ENCODE peak calls at places on chromosome 20, in six cellular contexts. One of them, this sample, is unnamed.

GRCh38 chr20:42945194-42945593 is 244.5 kb downstream of the PTPRT start:
- DNase-seq in A549: no peak
- DNase-seq in HepG2: no peak
- DNase-seq in endothelial cell of umbilical vein: no peak
- DNase-seq in K562: no peak
- DNase-seq in GM12878: no peak
- DNase-seq in this sample: no peak

GRCh38 chr20:35007891-35008290 is 52.2 kb downstream of the MYH7B start:
- DNase-seq in A549: no peak
- DNase-seq in HepG2: no peak
- DNase-seq in endothelial cell of umbilical vein: no peak
- DNase-seq in K562: no peak
- DNase-seq in GM12878: no peak
- DNase-seq in this sample: no peak

GRCh38 chr20:2756056-2756611 is 44.3 kb downstream of the CPXM1 start:
- DNase-seq in A549: peak; percentile 60
- DNase-seq in HepG2: peak; percentile 64
- DNase-seq in endothelial cell of umbilical vein: peak; percentile 43
- DNase-seq in K562: peak; percentile 43
- DNase-seq in GM12878: no peak
- DNase-seq in this sample: peak; percentile 56

GRCh38 chr20:57272883-57273282 is 6.4 kb upstream of the BMP7 start:
- DNase-seq in A549: no peak
- DNase-seq in HepG2: no peak
- DNase-seq in endothelial cell of umbilical vein: no peak
- DNase-seq in K562: no peak
- DNase-seq in GM12878: no peak
- DNase-seq in this sample: no peak

GRCh38 chr20:2006452-2007381 is 12.9 kb upstream of the PDYN start:
- DNase-seq in A549: peak; percentile 50
- DNase-seq in HepG2: peak; percentile 46
- DNase-seq in endothelial cell of umbilical vein: peak; percentile 30
- DNase-seq in K562: peak; percentile 69
- DNase-seq in GM12878: no peak
- DNase-seq in this sample: peak; percentile 74

GRCh38 chr20:58192567-58192966 is 35.9 kb downstream of the ANKRD60 start:
- DNase-seq in A549: no peak
- DNase-seq in HepG2: no peak
- DNase-seq in endothelial cell of umbilical vein: peak; percentile 9
- DNase-seq in K562: peak; percentile 49
- DNase-seq in GM12878: no peak
- DNase-seq in this sample: peak; percentile 20

GRCh38 chr20:5198651-5198924 is 71.8 kb downstream of the CDS2 start:
- DNase-seq in A549: no peak
- DNase-seq in HepG2: no peak
- DNase-seq in endothelial cell of umbilical vein: no peak
- DNase-seq in K562: no peak
- DNase-seq in GM12878: no peak
- DNase-seq in this sample: no peak

GRCh38 chr20:58710481-58711265 is 18.1 kb downstream of the NPEPL1 start:
- DNase-seq in A549: no peak
- DNase-seq in HepG2: no peak
- DNase-seq in endothelial cell of umbilical vein: no peak
- DNase-seq in K562: no peak
- DNase-seq in GM12878: no peak
- DNase-seq in this sample: peak; percentile 2

GRCh38 chr20:8656335-8656734 is 412.6 kb upstream of the PLCB4 start:
- DNase-seq in A549: peak; percentile 9
- DNase-seq in HepG2: peak; percentile 14
- DNase-seq in endothelial cell of umbilical vein: peak; percentile 95
- DNase-seq in K562: no peak
- DNase-seq in GM12878: no peak
- DNase-seq in this sample: no peak

GRCh38 chr20:58651823-58652605 is 931 bp downstream of the STX16 start:
- DNase-seq in A549: peak; percentile 48
- DNase-seq in HepG2: peak; percentile 54
- DNase-seq in endothelial cell of umbilical vein: peak; percentile 74
- DNase-seq in K562: peak; percentile 77
- DNase-seq in GM12878: peak; percentile 61
- DNase-seq in this sample: peak; percentile 91

GRCh38 chr20:23926941-23927872 is 47.7 kb upstream of the CST5 start:
- DNase-seq in A549: no peak
- DNase-seq in HepG2: no peak
- DNase-seq in endothelial cell of umbilical vein: no peak
- DNase-seq in K562: no peak
- DNase-seq in GM12878: no peak
- DNase-seq in this sample: no peak

GRCh38 chr20:54029176-54029575 is 41.2 kb downstream of the BCAS1 start:
- DNase-seq in A549: no peak
- DNase-seq in HepG2: no peak
- DNase-seq in endothelial cell of umbilical vein: no peak
- DNase-seq in K562: no peak
- DNase-seq in GM12878: no peak
- DNase-seq in this sample: no peak

GRCh38 chr20:40670251-40670650 is 18.8 kb downstream of the MAFB start:
- DNase-seq in A549: no peak
- DNase-seq in HepG2: no peak
- DNase-seq in endothelial cell of umbilical vein: no peak
- DNase-seq in K562: peak; percentile 35
- DNase-seq in GM12878: no peak
- DNase-seq in this sample: no peak

GRCh38 chr20:9626357-9626756 is 112.0 kb downstream of the LAMP5 start:
- DNase-seq in A549: peak; percentile 33
- DNase-seq in HepG2: no peak
- DNase-seq in endothelial cell of umbilical vein: no peak
- DNase-seq in K562: no peak
- DNase-seq in GM12878: no peak
- DNase-seq in this sample: no peak

GRCh38 chr20:10555865-10556308 is 117.9 kb downstream of the JAG1 start:
- DNase-seq in A549: peak; percentile 66
- DNase-seq in HepG2: peak; percentile 91
- DNase-seq in endothelial cell of umbilical vein: peak; percentile 68
- DNase-seq in K562: no peak
- DNase-seq in GM12878: no peak
- DNase-seq in this sample: no peak

GRCh38 chr20:47310729-47311128 is 45.8 kb downstream of the ZMYND8 start:
- DNase-seq in A549: no peak
- DNase-seq in HepG2: no peak
- DNase-seq in endothelial cell of umbilical vein: no peak
- DNase-seq in K562: no peak
- DNase-seq in GM12878: no peak
- DNase-seq in this sample: no peak

GRCh38 chr20:47314647-47315338 is 41.7 kb downstream of the ZMYND8 start:
- DNase-seq in A549: no peak
- DNase-seq in HepG2: no peak
- DNase-seq in endothelial cell of umbilical vein: no peak
- DNase-seq in K562: no peak
- DNase-seq in GM12878: no peak
- DNase-seq in this sample: no peak

GRCh38 chr20:47309806-47310426 is 46.6 kb downstream of the ZMYND8 start:
- DNase-seq in A549: no peak
- DNase-seq in HepG2: no peak
- DNase-seq in endothelial cell of umbilical vein: no peak
- DNase-seq in K562: no peak
- DNase-seq in GM12878: no peak
- DNase-seq in this sample: no peak

GRCh38 chr20:47311967-47312681 is 44.4 kb downstream of the ZMYND8 start:
- DNase-seq in A549: no peak
- DNase-seq in HepG2: no peak
- DNase-seq in endothelial cell of umbilical vein: no peak
- DNase-seq in K562: no peak
- DNase-seq in GM12878: no peak
- DNase-seq in this sample: no peak

DNA sequence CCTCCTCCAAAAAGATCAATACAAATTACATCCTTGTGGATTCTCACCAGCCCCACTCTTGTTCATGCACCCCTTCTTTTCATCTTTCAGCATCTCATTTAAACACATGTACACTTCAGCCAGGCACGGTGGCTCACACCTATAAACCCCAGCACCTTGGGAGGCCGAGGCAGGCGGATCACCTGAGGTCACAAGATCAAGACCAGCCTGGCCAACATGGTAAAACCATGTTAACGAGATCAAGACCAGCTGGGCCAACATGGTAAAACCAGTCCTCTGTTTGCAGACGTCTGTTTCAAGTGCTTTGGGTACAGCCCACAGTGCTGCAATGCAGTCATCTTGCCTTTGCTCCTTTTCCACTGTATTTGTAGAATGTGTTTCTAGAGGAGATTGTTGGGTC is 45.3 kb downstream of the ZMYND8 start:
- DNase-seq in A549: no peak
- DNase-seq in HepG2: no peak
- DNase-seq in endothelial cell of umbilical vein: no peak
- DNase-seq in K562: no peak
- DNase-seq in GM12878: no peak
- DNase-seq in this sample: no peak
- TF ChIP-seq MYC in A549: no peak
- TF ChIP-seq MYC in HepG2: no peak
- TF ChIP-seq MYC in endothelial cell of umbilical vein: no peak
- TF ChIP-seq MYC in K562: no peak
- TF ChIP-seq MYC in GM12878: no peak
- TF ChIP-seq MYC in this sample: no peak

DNA sequence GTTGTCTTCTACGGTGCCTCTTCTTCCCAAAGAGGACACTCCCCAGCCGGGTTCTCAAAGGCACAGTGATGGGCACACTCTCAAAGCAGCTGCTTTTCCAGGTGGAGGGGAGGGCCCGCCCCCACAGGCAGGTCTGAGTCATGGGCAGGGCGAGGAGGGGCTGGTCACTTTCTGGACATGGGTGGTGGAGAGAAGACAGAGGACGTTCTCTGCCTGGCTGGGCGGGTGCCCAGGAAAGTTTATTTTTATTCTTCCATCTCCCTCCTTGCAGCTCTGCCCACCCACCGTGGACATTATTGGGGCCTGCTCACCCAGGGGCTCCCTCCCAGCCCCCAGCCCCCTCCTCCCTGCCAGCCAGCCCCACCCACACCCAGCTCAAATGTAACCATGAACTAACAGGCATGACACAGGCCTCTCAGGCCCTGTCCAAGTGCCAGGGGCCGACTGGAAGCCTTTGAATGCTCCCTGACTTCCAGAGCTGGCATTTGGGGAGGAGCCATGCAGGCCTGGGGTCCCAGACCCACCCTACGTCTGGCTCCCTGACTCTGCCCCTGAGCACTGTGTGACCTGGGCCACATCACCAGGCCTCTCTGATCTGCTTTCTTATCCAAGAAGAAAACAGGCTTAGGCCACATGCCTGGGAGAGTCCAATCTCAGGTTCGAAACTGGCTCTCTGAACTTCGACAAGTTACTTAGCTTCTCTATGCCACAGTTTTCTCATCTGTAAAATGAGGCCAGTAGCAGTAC is 8.0 kb downstream of the TGM2 start:
- DNase-seq in A549: no peak
- DNase-seq in HepG2: no peak
- DNase-seq in endothelial cell of umbilical vein: peak; percentile 40
- DNase-seq in K562: peak; percentile 32
- DNase-seq in GM12878: no peak
- DNase-seq in this sample: no peak
- TF ChIP-seq MAX in A549: no peak
- TF ChIP-seq MAX in HepG2: no peak
- TF ChIP-seq MAX in endothelial cell of umbilical vein: no peak
- TF ChIP-seq MAX in K562: no peak
- TF ChIP-seq MAX in GM12878: no peak
- TF ChIP-seq MAX in this sample: no peak

GRCh38 chr20:36542019-36542488 is 735 bp downstream of the MYL9 start:
- DNase-seq in A549: peak; percentile 39
- DNase-seq in HepG2: peak; percentile 46
- DNase-seq in endothelial cell of umbilical vein: peak; percentile 26
- DNase-seq in K562: peak; percentile 69
- DNase-seq in GM12878: no peak
- DNase-seq in this sample: peak; percentile 32
- TF ChIP-seq POLR2A in A549: no peak
- TF ChIP-seq POLR2A in HepG2: no peak
- TF ChIP-seq POLR2A in endothelial cell of umbilical vein: no peak
- TF ChIP-seq POLR2A in K562: no peak
- TF ChIP-seq POLR2A in GM12878: no peak
- TF ChIP-seq POLR2A in this sample: no peak

GRCh38 chr20:20450461-20451027 is 82.6 kb downstream of the INSM1 start:
- DNase-seq in A549: no peak
- DNase-seq in HepG2: no peak
- DNase-seq in endothelial cell of umbilical vein: peak; percentile 15
- DNase-seq in K562: no peak
- DNase-seq in GM12878: no peak
- DNase-seq in this sample: no peak

GRCh38 chr20:20454367-20454766 is 86.5 kb downstream of the INSM1 start:
- DNase-seq in A549: no peak
- DNase-seq in HepG2: no peak
- DNase-seq in endothelial cell of umbilical vein: no peak
- DNase-seq in K562: no peak
- DNase-seq in GM12878: no peak
- DNase-seq in this sample: no peak

GRCh38 chr20:20448891-20449290 is 81.0 kb downstream of the INSM1 start:
- DNase-seq in A549: no peak
- DNase-seq in HepG2: no peak
- DNase-seq in endothelial cell of umbilical vein: no peak
- DNase-seq in K562: no peak
- DNase-seq in GM12878: no peak
- DNase-seq in this sample: no peak

GRCh38 chr20:20454850-20455627 is 87.1 kb downstream of the INSM1 start:
- DNase-seq in A549: no peak
- DNase-seq in HepG2: no peak
- DNase-seq in endothelial cell of umbilical vein: no peak
- DNase-seq in K562: no peak
- DNase-seq in GM12878: no peak
- DNase-seq in this sample: no peak

GRCh38 chr20:20452254-20452676 is 84.4 kb downstream of the INSM1 start:
- DNase-seq in A549: no peak
- DNase-seq in HepG2: no peak
- DNase-seq in endothelial cell of umbilical vein: peak; percentile 83
- DNase-seq in K562: no peak
- DNase-seq in GM12878: peak; percentile 63
- DNase-seq in this sample: peak; percentile 43
- TF ChIP-seq MYC in A549: no peak
- TF ChIP-seq MYC in HepG2: no peak
- TF ChIP-seq MYC in endothelial cell of umbilical vein: no peak
- TF ChIP-seq MYC in K562: no peak
- TF ChIP-seq MYC in GM12878: no peak
- TF ChIP-seq MYC in this sample: no peak

GRCh38 chr20:36093025-36093803 is 61.3 kb upstream of the EPB41L1 start:
- DNase-seq in A549: peak; percentile 82
- DNase-seq in HepG2: no peak
- DNase-seq in endothelial cell of umbilical vein: peak; percentile 24
- DNase-seq in K562: peak; percentile 60
- DNase-seq in GM12878: no peak
- DNase-seq in this sample: peak; percentile 48
- TF ChIP-seq MAX in A549: peak; percentile 37
- TF ChIP-seq MAX in HepG2: peak; percentile 42
- TF ChIP-seq MAX in endothelial cell of umbilical vein: no peak
- TF ChIP-seq MAX in K562: peak; percentile 51
- TF ChIP-seq MAX in GM12878: no peak
- TF ChIP-seq MAX in this sample: no peak

DNA sequence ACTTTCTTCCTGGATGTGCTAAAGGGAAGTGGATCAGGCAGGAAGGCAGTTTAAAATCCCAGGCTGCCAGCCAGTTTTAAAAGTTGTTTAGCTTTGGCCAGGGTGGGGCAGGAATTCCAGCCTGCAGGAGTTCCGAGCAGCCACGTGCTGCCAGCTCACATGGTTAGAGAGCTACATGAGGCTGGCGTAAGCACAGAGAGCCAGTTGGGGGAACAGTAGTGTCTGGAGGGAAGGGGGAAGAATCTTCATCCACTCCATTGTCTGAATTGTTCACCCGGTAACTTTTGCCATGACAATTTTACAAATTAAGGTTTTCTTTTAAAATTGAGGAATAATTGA is 12.0 kb downstream of the CDC25B start:
- DNase-seq in A549: peak; percentile 99
- DNase-seq in HepG2: peak; percentile 61
- DNase-seq in endothelial cell of umbilical vein: peak; percentile 86
- DNase-seq in K562: no peak
- DNase-seq in GM12878: no peak
- DNase-seq in this sample: no peak
- TF ChIP-seq POLR2A in A549: no peak
- TF ChIP-seq POLR2A in HepG2: no peak
- TF ChIP-seq POLR2A in endothelial cell of umbilical vein: no peak
- TF ChIP-seq POLR2A in K562: no peak
- TF ChIP-seq POLR2A in GM12878: no peak
- TF ChIP-seq POLR2A in this sample: no peak

This sample was measured in NB4.